ENCODE peak calls at places on chromosomes 2 and 18, in four cellular contexts. E is cardiac muscle cell, M is PC-9, D is body of pancreas. F is an unnamed sample.

GRCh38 chr18:68763082-68763481 is 34.8 kb upstream of the CCDC102B start:
- DNase-seq in E (peak; percentile 61), M (no peak), D (no peak), F (no peak)

GRCh38 chr2:149329470-149330126 is 789 bp upstream of the LYPD6 start:
- DNase-seq in E (peak; percentile 48), M (peak; percentile 36), D (peak; percentile 78), F (peak; percentile 59)

GRCh38 chr2:60707750-60708371 is 48.2 kb upstream of the PAPOLG start:
- DNase-seq in E (peak; percentile 55), M (no peak), D (no peak), F (peak; percentile 12)

GRCh38 chr2:100060875-100061274 is 81.5 kb downstream of the AFF3 start:
- DNase-seq in E (no peak), M (no peak), D (no peak), F (no peak)

GRCh38 chr18:12652861-12653401 is 5.0 kb downstream of the SPIRE1 start:
- DNase-seq in E (peak; percentile 60), M (no peak), D (no peak), F (no peak)

GRCh38 chr2:170369894-170370293 is 191.9 kb downstream of the MYO3B start:
- DNase-seq in E (peak; percentile 40), M (no peak), D (no peak), F (no peak)

GRCh38 chr2:68284896-68285295 is 32.6 kb upstream of the PPP3R1 start:
- DNase-seq in E (peak; percentile 85), M (no peak), D (no peak), F (peak; percentile 27)

GRCh38 chr2:64459575-64459974 is 5.6 kb downstream of the LGALSL start:
- DNase-seq in E (no peak), M (no peak), D (no peak), F (no peak)

GRCh38 chr2:106219813-106220212 is 25.7 kb upstream of the UXS1 start:
- DNase-seq in E (no peak), M (no peak), D (no peak), F (no peak)

GRCh38 chr2:79090678-79091077 is 2.9 kb upstream of the REG1B start:
- DNase-seq in E (no peak), M (no peak), D (no peak), F (no peak)

GRCh38 chr2:212619954-212620353 is 81.4 kb upstream of the ERBB4 start:
- DNase-seq in E (no peak), M (no peak), D (no peak), F (no peak)

GRCh38 chr18:33735428-33735827 is 157.4 kb downstream of the ASXL3 start:
- DNase-seq in E (no peak), M (no peak), D (no peak), F (no peak)

GRCh38 chr18:34729740-34730338 is 19.7 kb downstream of the DTNA start:
- DNase-seq in E (no peak), M (no peak), D (no peak), F (peak; percentile 40)

GRCh38 chr2:196586511-196586991 is 53.0 kb upstream of the CCDC150 start:
- DNase-seq in E (peak; percentile 67), M (peak; percentile 7), D (no peak), F (no peak)

GRCh38 chr18:46562674-46563192 is 94.3 kb downstream of the LOXHD1 start:
- DNase-seq in E (no peak), M (no peak), D (no peak), F (no peak)

GRCh38 chr18:46563317-46563716 is 93.7 kb downstream of the LOXHD1 start:
- DNase-seq in E (no peak), M (no peak), D (no peak), F (no peak)

GRCh38 chr18:46560671-46561045 is 96.4 kb downstream of the LOXHD1 start:
- DNase-seq in E (no peak), M (no peak), D (no peak), F (no peak)

GRCh38 chr18:46559296-46559695 is 97.7 kb downstream of the LOXHD1 start:
- DNase-seq in E (no peak), M (no peak), D (no peak), F (no peak)

DNA sequence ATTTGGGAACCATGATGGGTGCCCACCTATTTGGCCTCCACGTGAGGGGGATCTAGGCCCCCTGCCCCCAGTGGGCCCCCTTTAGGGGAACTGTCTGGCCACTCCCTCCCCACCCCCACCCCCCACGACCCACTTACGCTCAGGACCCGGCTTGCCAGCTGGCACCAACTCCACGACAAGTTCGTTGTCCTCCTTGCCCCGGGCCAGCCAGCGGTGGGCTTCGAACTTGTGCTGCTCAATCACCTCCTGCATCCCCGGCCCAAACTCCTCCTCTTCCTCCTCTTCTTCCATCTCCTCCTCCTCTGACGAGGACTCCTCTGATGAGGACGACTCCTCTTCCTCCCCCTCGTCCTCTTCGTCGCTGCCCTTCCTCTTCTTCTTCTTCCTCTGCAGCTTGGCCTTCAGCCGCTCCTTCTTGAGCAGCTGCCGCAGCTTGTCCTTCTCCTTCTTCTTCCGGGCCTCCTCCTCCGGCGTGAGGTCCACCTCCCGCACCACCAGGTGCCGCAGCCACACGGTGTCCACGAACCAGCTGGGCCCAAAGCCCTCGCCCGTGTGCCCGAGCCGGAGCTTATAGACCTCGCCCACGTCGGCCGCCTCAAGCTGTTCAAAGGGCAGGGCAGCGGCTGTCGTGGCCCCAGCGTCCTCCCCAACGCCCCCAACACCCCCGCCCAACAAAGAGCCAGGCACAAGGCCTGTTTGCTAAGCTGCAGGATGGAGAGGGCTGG is 96.9 kb downstream of the LOXHD1 start:
- DNase-seq in E (no peak), M (no peak), D (no peak), F (no peak)
- H3K4me3 ChIP-seq in E (no peak overlapping the region), M (no peak overlapping the region), D (no peak overlapping the region), F (no peak overlapping the region)

DNA sequence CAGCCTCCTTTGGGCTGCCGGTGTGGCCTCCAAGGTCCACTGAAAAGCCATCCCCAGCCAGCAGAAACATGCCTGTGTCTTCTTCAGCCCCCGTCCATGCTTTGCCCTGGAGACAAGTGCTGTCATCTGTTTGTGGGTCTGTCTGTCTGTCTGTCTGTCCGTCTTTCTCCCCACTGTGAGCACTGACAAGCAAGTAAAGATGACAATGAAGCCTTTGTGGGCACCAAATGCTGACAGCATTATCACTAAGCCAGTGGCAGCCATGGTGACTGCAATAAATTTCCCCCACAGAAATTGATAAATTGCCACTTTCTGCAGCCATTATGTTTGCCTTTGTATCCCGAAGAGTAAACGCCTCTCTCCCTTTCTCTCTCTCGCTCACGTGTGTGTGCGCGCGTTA is 6.6 kb downstream of the STEAP3 start:
- DNase-seq in E (no peak), M (no peak), D (no peak), F (no peak)
- H3K4me1 ChIP-seq in E (no peaks in the 10 kb centered on the region), M (peaks cover 53% of the 10 kb centered on the region), D (peaks cover 27% of the 10 kb centered on the region), F (no peaks in the 10 kb centered on the region)

GRCh38 chr2:30500699-30501098 is 53.7 kb downstream of the LCLAT1 start:
- DNase-seq in E (no peak), M (no peak), D (no peak), F (no peak)
- H3K4me3 ChIP-seq in E (no peak overlapping the region), M (no peak overlapping the region), D (no peak overlapping the region), F (no peak overlapping the region)

GRCh38 chr2:240604939-240605716 is 18.6 kb downstream of the CAPN10 start:
- DNase-seq in E (no peak), M (no peak), D (no peak), F (no peak)
- H3K4me1 ChIP-seq in E (peaks cover 3% of the 10 kb centered on the region), M (no peaks in the 10 kb centered on the region), D (peaks cover 9% of the 10 kb centered on the region), F (peaks cover 9% of the 10 kb centered on the region)

GRCh38 chr2:42568431-42569115 is at the start of gene MTA3:
- DNase-seq in E (peak; percentile 60), M (peak; percentile 64), D (peak; percentile 80), F (peak; percentile 67)

GRCh38 chr2:42566837-42567251 is 1.6 kb upstream of the MTA3 start:
- DNase-seq in E (no peak), M (no peak), D (no peak), F (no peak)

GRCh38 chr2:42567806-42568429 is 514 bp upstream of the MTA3 start:
- DNase-seq in E (peak; percentile 22), M (peak; percentile 25), D (peak; percentile 50), F (peak; percentile 63)

GRCh38 chr2:42566006-42566405 is 2.4 kb upstream of the MTA3 start:
- DNase-seq in E (no peak), M (no peak), D (no peak), F (no peak)

GRCh38 chr2:42567389-42567788 is 1.0 kb upstream of the MTA3 start:
- DNase-seq in E (peak; percentile 53), M (no peak), D (no peak), F (no peak)
- H3K4me3 ChIP-seq in E (no peak overlapping the region), M (no peak overlapping the region), D (no peak overlapping the region), F (no peak overlapping the region)

GRCh38 chr18:70126832-70127231 is 78.7 kb downstream of the RTTN start:
- DNase-seq in E (no peak), M (no peak), D (no peak), F (no peak)
- H3K4me1 ChIP-seq in E (peaks cover 17% of the 10 kb centered on the region), M (no peaks in the 10 kb centered on the region), D (peaks cover 7% of the 10 kb centered on the region), F (no peaks in the 10 kb centered on the region)

GRCh38 chr2:37100054-37100453 is 15.7 kb downstream of the GPATCH11 start:
- DNase-seq in E (no peak), M (no peak), D (no peak), F (no peak)

GRCh38 chr2:37096568-37096967 is 12.2 kb downstream of the GPATCH11 start:
- DNase-seq in E (no peak), M (no peak), D (no peak), F (peak; percentile 66)

DNA sequence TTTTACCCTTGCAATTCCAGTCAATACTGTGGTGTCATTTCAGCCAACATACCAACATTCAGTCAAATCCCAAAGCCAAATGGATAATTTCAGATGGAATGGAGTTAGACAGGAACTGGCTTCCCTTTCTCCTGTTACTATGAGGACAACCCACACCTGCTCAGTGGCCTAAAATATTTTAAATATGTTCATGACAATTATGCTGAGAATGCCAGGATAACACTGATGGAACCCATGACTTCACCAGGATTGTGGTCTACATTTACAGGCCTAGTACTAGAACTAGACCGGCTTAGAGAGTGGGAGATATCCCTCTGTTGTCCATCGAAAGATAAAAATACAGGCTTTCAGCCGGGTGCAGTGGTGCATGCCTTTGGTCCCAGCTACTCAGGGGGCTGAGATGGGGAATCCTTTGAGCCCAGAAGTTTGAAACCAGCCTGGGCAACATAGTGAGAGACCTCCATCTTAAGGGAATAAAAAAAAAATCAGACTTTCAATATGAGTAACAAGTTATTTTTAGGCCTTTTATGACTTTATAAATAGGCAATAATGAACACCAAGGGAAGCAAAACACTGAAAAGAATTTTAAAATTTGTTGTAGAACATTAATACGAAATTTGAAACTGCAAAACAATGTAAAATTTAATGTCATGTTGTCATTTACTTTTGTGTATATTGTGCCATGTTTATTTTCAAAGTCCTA is 14.2 kb downstream of the GPATCH11 start:
- DNase-seq in E (no peak), M (no peak), D (no peak), F (no peak)
- H3K4me3 ChIP-seq in E (no peak overlapping the region), M (no peak overlapping the region), D (no peak overlapping the region), F (no peak overlapping the region)

DNA sequence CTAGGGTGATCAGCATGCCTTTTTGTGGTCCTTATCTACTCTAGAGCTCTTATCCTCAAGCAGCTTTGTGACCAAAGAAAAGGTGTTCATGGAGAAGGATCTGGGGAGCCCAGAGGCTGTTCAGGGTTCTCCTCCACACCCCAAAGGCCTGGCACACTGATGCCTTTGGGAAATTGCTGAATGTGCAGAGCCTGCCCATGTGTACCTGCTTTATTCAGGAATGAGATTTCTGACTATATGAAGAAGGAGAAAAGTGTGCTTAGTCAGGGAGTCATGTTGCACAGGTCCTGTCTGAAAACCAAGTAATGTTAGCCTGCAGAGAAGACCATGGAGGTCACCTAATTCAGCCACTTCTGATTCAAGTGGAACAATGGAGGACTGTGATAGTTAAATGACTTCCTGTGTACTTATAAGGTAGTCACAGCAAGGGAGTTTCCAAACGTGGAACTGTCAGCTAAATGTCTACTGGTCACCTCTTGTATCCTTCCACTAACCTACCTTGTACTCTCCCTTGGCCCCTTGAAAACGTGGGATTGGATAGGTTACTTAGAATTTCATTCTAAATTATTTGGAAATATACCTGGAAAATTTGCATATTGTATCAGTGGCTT is 81.3 kb downstream of the LIMS1 start:
- DNase-seq in E (no peak), M (no peak), D (no peak), F (no peak)
- H3K4me1 ChIP-seq in E (peaks cover 49% of the 10 kb centered on the region), M (peaks cover 46% of the 10 kb centered on the region), D (peaks cover 39% of the 10 kb centered on the region), F (peaks cover 27% of the 10 kb centered on the region)

F was measured in testis.